ENCODE peak calls at places on chromosome X, in four cellular contexts. H, E, I and J are unnamed samples.

GRCh38 chrX:43556207-43556606 is 99.9 kb upstream of the MAOA start:
- DNase-seq in E (no peak), H (no peak), I (no peak), J (no peak)

GRCh38 chrX:71283409-71284143 is at the start of gene NONO:
- DNase-seq in E (peak), I (peak), H (peak), J (peak)

GRCh38 chrX:10365532-10366265 is 208.9 kb downstream of the CLCN4 start:
- DNase-seq in H (no peak), I (no peak), E (no peak), J (no peak)

GRCh38 chrX:6526564-6526963 is 8.4 kb downstream of the VCX3A start:
- DNase-seq in E (no peak), H (no peak), I (no peak), J (no peak)

GRCh38 chrX:124086411-124086810 is 124.9 kb downstream of the STAG2 start:
- DNase-seq in H (no peak), E (no peak), I (no peak), J (no peak)

GRCh38 chrX:153685751-153686676 is 1.7 kb upstream of the SLC6A8 start:
- DNase-seq in E (no peak), I (no peak), H (no peak), J (no peak)

GRCh38 chrX:1592128-1592862 is 891 bp downstream of the AKAP17A start:
- DNase-seq in H (no peak), E (no peak), I (no peak), J (no peak)

GRCh38 chrX:16526003-16526402 is 124.0 kb upstream of the S100G start:
- DNase-seq in H (no peak), I (no peak), E (no peak), J (no peak)

GRCh38 chrX:109874548-109874947 is 128.4 kb upstream of the TMEM164 start:
- DNase-seq in I (no peak), H (no peak), E (no peak), J (no peak)

GRCh38 chrX:150200820-150201287 is 162.3 kb upstream of the MAMLD1 start:
- DNase-seq in E (peak), H (peak), I (peak), J (peak)

GRCh38 chrX:41802958-41803357 is 79.0 kb downstream of the GPR82 start:
- DNase-seq in E (no peak), H (no peak), I (no peak), J (no peak)

GRCh38 chrX:100319716-100320115 is 90.4 kb downstream of the PCDH19 start:
- DNase-seq in E (no peak), I (no peak), H (no peak), J (no peak)

GRCh38 chrX:34805951-34806350 is 136.6 kb upstream of the FAM47B start:
- DNase-seq in H (no peak), I (no peak), E (no peak), J (no peak)

GRCh38 chrX:118251251-118251650 is 94.7 kb upstream of the WDR44 start:
- DNase-seq in I (peak), H (no peak), E (no peak), J (no peak)